ENCODE peak calls at places on chromosomes 16 and 17, in nine cellular contexts. H is prostate gland, D is H1, O is HepG2, A is transverse colon, P is stomach, G is breast epithelium, N is HCT116, L is sigmoid colon. Q is an unnamed sample.
A peak's percentile ranks its signal among the peaks of the same experiment; 100 is the strongest.

GRCh38 chr16:85029413-85029794 is 1.8 kb downstream of the KIAA0513 start:
- DNase-seq in H (peak; percentile 76), D (no peak), O (no peak), A (peak; percentile 46), P (no peak), G (no peak), N (no peak), L (peak; percentile 83), Q (no peak)

GRCh38 chr16:77822656-77823055 is 34.3 kb downstream of the VAT1L start:
- DNase-seq in H (no peak), D (no peak), O (no peak), A (no peak), P (no peak), G (no peak), N (no peak), L (no peak), Q (no peak)

GRCh38 chr17:32264823-32265191 is 825 bp upstream of the RHBDL3 start:
- DNase-seq in H (no peak), D (no peak), O (no peak), A (no peak), P (no peak), G (no peak), N (no peak), L (no peak), Q (no peak)

GRCh38 chr16:66477028-66477515 is 50.0 kb downstream of the BEAN1 start:
- DNase-seq in H (no peak), D (no peak), O (no peak), A (no peak), P (no peak), G (no peak), N (no peak), L (no peak), Q (peak; percentile 65)

GRCh38 chr17:77400445-77400870 is 259.7 kb downstream of the SEC14L1 start:
- DNase-seq in H (no peak), D (no peak), O (no peak), A (no peak), P (peak; percentile 54), G (no peak), N (no peak), L (no peak), Q (peak; percentile 92)

GRCh38 chr16:82660078-82660645 is 33.4 kb downstream of the CDH13 start:
- DNase-seq in H (no peak), D (no peak), O (no peak), A (no peak), P (no peak), G (no peak), N (no peak), L (no peak), Q (no peak)

GRCh38 chr17:17119533-17119932 is 77.3 kb downstream of the MPRIP start:
- DNase-seq in H (no peak), D (no peak), O (no peak), A (peak; percentile 66), P (peak; percentile 64), G (no peak), N (no peak), L (no peak), Q (peak; percentile 84)

GRCh38 chr17:21013983-21014382 is 28.8 kb downstream of the USP22 start:
- DNase-seq in H (no peak), D (no peak), O (no peak), A (no peak), P (no peak), G (no peak), N (no peak), L (no peak), Q (no peak)

GRCh38 chr17:54085934-54086333 is 263.2 kb downstream of the KIF2B start:
- DNase-seq in H (no peak), D (peak; percentile 5), O (no peak), A (no peak), P (no peak), G (no peak), N (no peak), L (no peak), Q (no peak)

GRCh38 chr16:88939814-88940195 is 37.2 kb downstream of the CBFA2T3 start:
- DNase-seq in H (no peak), D (no peak), O (no peak), A (no peak), P (no peak), G (no peak), N (no peak), L (no peak), Q (peak; percentile 91)

GRCh38 chr17:49891694-49892389 is 44.0 kb upstream of the TAC4 start:
- DNase-seq in H (no peak), D (no peak), O (no peak), A (no peak), P (no peak), G (no peak), N (no peak), L (no peak), Q (no peak)

DNA sequence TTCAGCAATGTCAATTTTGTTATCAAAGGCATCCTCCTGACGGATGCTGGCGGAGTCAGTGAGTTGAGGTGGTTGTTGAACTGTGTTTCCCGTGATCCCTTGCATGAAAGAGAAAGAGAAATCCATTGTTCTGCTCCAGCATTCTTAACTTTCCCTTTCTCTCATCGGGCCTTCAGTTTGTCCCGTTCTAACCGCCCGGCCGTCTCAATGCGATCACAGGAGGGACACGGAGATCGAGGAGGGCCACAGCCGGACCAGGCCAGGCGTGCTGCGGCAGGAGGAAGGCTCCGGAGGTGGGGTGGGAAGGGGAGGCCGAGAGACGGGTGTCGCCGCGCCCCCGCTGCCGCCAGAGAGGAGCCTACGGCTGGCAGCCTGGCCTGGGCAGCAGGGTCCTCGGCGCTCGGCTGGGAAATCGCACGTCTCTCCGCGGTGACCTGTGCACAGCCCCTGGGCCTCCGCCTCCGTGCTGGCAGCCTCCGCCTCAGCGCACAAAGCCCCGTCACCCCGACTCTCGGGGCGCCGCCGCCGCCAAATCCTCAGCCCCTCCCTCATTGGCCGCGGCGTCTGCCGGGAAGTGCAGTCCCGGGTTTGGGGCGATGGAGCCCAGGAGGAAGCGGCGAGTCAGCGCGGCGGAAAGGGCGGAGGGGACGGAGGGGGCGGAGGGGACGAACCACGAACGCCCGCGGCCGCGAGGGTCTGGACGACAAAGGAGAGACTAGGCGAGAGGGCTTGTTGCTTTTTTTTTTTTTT is 38.1 kb downstream of the SOST start:
- DNase-seq in H (peak; percentile 57), D (no peak), O (peak; percentile 41), A (peak; percentile 84), P (peak; percentile 78), G (peak; percentile 60), N (no peak), L (peak; percentile 89), Q (peak; percentile 96)
- TF ChIP-seq POLR2A in H (peak; percentile 51), D (peak; percentile 42), O (peak; percentile 63), A (peak; percentile 70), P (no peak), G (no peak), N (no peak), L (peak; percentile 69), Q (no peak)

DNA sequence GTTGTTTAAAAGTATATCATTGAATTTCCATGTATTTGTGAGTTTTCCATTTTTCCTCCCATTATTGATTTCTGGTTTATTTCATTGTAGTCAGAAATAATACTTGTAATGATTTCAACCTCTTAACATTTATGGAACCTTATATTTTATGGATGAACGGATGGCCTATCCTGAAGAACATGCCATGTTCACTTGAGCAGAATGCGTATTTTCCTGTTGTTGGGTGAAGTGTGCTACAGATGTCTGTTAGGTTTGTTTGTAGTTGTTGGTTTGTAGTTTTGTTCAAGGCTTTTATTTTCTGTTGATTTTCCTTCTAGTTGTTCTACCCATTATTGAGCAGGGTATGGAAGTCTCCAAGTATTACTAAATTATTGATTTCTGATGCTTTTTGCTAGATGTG is 107.2 kb upstream of the NACA2 start:
- DNase-seq in H (no peak), D (no peak), O (no peak), A (no peak), P (no peak), G (no peak), N (no peak), L (no peak), Q (no peak)
- H3K9me3 ChIP-seq in H (no peaks in the 10 kb centered on the region), D (peaks cover 29% of the 10 kb centered on the region), O (peaks cover 24% of the 10 kb centered on the region), A (peaks cover 29% of the 10 kb centered on the region), P (peaks cover 9% of the 10 kb centered on the region), G (peaks cover 18% of the 10 kb centered on the region), N (peaks cover 27% of the 10 kb centered on the region), L (peaks cover 12% of the 10 kb centered on the region), Q (peaks cover 53% of the 10 kb centered on the region)

GRCh38 chr17:73815474-73815873 is 171.2 kb upstream of the SDK2 start:
- DNase-seq in H (no peak), D (no peak), O (no peak), A (no peak), P (no peak), G (no peak), N (no peak), L (no peak), Q (no peak)

GRCh38 chr17:73814070-73814469 is 169.8 kb upstream of the SDK2 start:
- DNase-seq in H (no peak), D (no peak), O (no peak), A (no peak), P (no peak), G (no peak), N (no peak), L (no peak), Q (no peak)

DNA sequence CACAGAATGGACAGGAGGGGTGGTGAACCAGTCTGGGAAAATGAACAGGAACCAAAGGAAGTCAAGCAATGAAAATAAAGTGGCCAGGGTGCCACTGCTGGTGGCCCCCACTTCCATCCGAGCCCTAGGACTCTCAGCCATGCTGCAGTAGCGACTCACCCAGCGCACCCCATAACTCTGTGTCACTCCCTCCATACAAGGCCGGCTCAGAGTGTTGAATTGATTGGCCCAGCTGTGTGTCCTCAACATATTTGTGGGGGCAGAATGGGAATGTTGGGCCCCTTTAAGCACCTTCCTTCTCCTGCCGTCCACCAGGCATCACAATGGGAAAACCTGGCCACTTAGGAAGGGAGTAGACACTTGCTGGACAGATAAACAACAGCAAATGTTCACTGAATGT is 169.0 kb upstream of the SDK2 start:
- DNase-seq in H (no peak), D (no peak), O (no peak), A (no peak), P (no peak), G (no peak), N (no peak), L (no peak), Q (no peak)
- TF ChIP-seq POLR2AphosphoS5 in H (no peak), D (no peak), O (no peak), A (no peak), P (no peak), G (no peak), N (no peak), L (no peak), Q (no peak)

GRCh38 chr17:44109312-44109630 is 14.2 kb downstream of the HDAC5 start:
- DNase-seq in H (no peak), D (no peak), O (no peak), A (no peak), P (no peak), G (no peak), N (no peak), L (no peak), Q (no peak)

GRCh38 chr17:44111777-44112176 is 11.7 kb downstream of the HDAC5 start:
- DNase-seq in H (no peak), D (no peak), O (no peak), A (no peak), P (no peak), G (no peak), N (no peak), L (no peak), Q (no peak)

GRCh38 chr17:44112284-44113280 is 10.9 kb downstream of the HDAC5 start:
- DNase-seq in H (no peak), D (no peak), O (peak; percentile 60), A (no peak), P (no peak), G (no peak), N (no peak), L (no peak), Q (no peak)

GRCh38 chr17:44110011-44110686 is 13.3 kb downstream of the HDAC5 start:
- DNase-seq in H (no peak), D (no peak), O (no peak), A (no peak), P (no peak), G (no peak), N (no peak), L (no peak), Q (no peak)

GRCh38 chr17:44110823-44111633 is 12.4 kb downstream of the HDAC5 start:
- DNase-seq in H (peak; percentile 94), D (peak; percentile 69), O (peak; percentile 96), A (peak; percentile 97), P (peak; percentile 98), G (peak; percentile 94), N (no peak), L (peak; percentile 100), Q (peak; percentile 95)
- TF ChIP-seq POLR2A in H (peak; percentile 74), D (no peak), O (peak; percentile 94), A (peak; percentile 37), P (no peak), G (peak; percentile 10), N (no peak), L (no peak), Q (peak; percentile 34)

Q was measured in spleen.